ENCODE peak calls at places on chromosomes 3 and 15, in five cellular contexts. I, J, N, Y and L are unnamed samples.

GRCh38 chr3:59300727-59301134 is 250.9 kb upstream of the CFAP20DC start:
- DNase-seq in J (peak), N (no peak), Y (no peak), I (no peak), L (no peak)

GRCh38 chr15:50046868-50047267 is 72.2 kb downstream of the ATP8B4 start:
- DNase-seq in I (no peak), N (no peak), J (no peak), Y (peak), L (no peak)

GRCh38 chr3:18425641-18426403 is 683 bp upstream of the SATB1 start:
- DNase-seq in J (peak), Y (peak), I (no peak), N (no peak), L (no peak)

GRCh38 chr3:183555541-183556081 is at the start of gene KLHL6:
- DNase-seq in Y (no peak), I (no peak), J (peak), N (no peak), L (peak)

GRCh38 chr15:51917493-51917892 is 54.1 kb downstream of the LEO1 start:
- DNase-seq in N (peak), I (peak), Y (peak), J (peak), L (no peak)

GRCh38 chr15:83978588-83978987 is 257.0 kb upstream of the GOLGA6L4 start:
- DNase-seq in Y (no peak), I (no peak), J (no peak), N (no peak), L (no peak)

GRCh38 chr3:195021674-195022073 is 249.3 kb downstream of the XXYLT1 start:
- DNase-seq in Y (no peak), N (no peak), J (no peak), I (no peak), L (no peak)

GRCh38 chr3:149589332-149589731 is 68.5 kb downstream of the WWTR1 start:
- DNase-seq in Y (no peak), N (no peak), I (no peak), J (no peak), L (no peak)

GRCh38 chr15:80861776-80862175 is 82.6 kb downstream of the CEMIP start:
- DNase-seq in Y (no peak), J (no peak), N (no peak), I (no peak), L (no peak)

GRCh38 chr3:3745693-3746092 is 53.5 kb upstream of the LRRN1 start:
- DNase-seq in I (no peak), Y (no peak), N (no peak), J (peak), L (no peak)

GRCh38 chr3:129025691-129026435 is 24.8 kb downstream of the EFCC1 start:
- DNase-seq in N (no peak), Y (peak), I (no peak), J (no peak), L (no peak)

GRCh38 chr15:91468861-91469260 is 368.8 kb downstream of the SV2B start:
- DNase-seq in I (no peak), J (no peak), Y (no peak), N (no peak), L (no peak)

GRCh38 chr3:178392553-178392952 is 143.7 kb upstream of the KCNMB2 start:
- DNase-seq in Y (no peak), J (no peak), I (no peak), N (no peak), L (no peak)

GRCh38 chr3:178397836-178398235 is 138.4 kb upstream of the KCNMB2 start:
- DNase-seq in N (no peak), J (no peak), Y (no peak), I (no peak), L (no peak)

GRCh38 chr3:178389258-178389657 is 147.0 kb upstream of the KCNMB2 start:
- DNase-seq in J (no peak), N (no peak), Y (no peak), I (no peak), L (no peak)

GRCh38 chr3:178396318-178396717 is 139.9 kb upstream of the KCNMB2 start:
- DNase-seq in J (no peak), I (no peak), Y (no peak), N (no peak), L (no peak)

DNA sequence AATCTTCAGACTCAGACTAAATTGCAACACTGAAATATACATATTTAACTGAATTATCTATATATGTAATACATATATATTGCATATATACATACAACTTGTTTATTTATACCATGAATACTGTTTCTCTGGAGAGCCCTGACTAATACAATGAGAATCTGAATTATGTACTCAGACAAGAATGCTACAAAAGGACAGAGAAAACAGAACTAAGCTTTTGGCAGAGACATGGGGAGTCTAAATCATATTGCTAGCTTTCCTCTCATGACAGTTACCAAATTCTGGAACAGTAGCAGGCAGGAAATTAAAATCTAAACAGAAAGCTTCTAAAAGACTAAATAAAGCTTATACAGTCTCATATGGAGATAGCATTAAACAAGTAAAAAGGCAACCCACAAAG is 142.4 kb upstream of the KCNMB2 start:
- DNase-seq in Y (no peak), N (no peak), I (no peak), J (no peak), L (no peak)
- TF ChIP-seq GABPA in Y (no peak), N (no peak), I (no peak), J (no peak), L (no peak)

GRCh38 chr3:159616234-159616825 is 372.3 kb upstream of the IL12A start:
- DNase-seq in Y (no peak), I (no peak), J (no peak), N (no peak), L (no peak)
- TF ChIP-seq GABPA in Y (no peak), I (no peak), J (no peak), N (no peak), L (no peak)

GRCh38 chr15:98728107-98728810 is 79.9 kb downstream of the IGF1R start:
- DNase-seq in N (no peak), I (no peak), J (no peak), Y (no peak), L (no peak)

GRCh38 chr15:98728811-98729160 is 80.4 kb downstream of the IGF1R start:
- DNase-seq in N (no peak), Y (no peak), I (no peak), J (no peak), L (no peak)

GRCh38 chr15:98730860-98731711 is 82.7 kb downstream of the IGF1R start:
- DNase-seq in I (no peak), Y (no peak), J (no peak), N (no peak), L (no peak)

GRCh38 chr15:98727115-98728040 is 79.0 kb downstream of the IGF1R start:
- DNase-seq in N (peak), J (no peak), I (peak), Y (peak), L (no peak)

DNA sequence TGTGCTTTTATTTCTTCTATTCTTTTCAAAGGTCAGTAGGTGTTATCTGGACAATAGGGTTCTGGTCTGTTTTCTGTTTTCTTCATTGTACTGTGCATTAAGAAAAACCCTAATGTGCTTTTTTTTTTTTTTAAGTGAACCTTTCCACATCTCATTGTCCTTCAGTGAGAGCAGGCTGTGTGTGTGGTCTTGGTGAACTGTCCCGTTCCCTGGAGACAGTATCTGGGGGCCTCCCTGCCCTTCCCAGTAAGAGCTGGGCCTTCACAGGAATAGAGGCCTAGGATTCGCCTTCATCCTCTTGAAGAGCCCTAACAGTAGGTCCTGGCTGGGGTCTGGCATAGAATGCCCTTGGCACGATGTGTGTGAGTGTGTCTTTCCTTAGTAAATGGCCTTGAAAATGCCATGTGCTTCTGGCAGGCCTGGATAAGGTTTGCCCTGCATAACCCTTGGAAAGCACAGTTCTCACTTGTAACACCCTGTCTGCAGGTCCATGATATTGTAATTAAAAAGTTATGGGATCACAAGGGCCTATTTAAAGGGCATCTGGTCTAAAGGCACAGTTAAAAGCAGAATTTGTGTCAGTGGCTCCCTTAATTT is 81.2 kb downstream of the IGF1R start:
- DNase-seq in Y (peak), N (no peak), I (no peak), J (no peak), L (no peak)
- TF ChIP-seq GABPA in Y (no peak), N (no peak), I (no peak), J (no peak), L (no peak)

GRCh38 chr3:50873376-50874157 is 198.8 kb downstream of the DOCK3 start:
- DNase-seq in J (no peak), N (no peak), I (no peak), Y (no peak), L (peak)
- TF ChIP-seq GABPA in J (no peak), N (no peak), I (no peak), Y (no peak), L (no peak)